ENCODE peak calls at places on chromosomes 3 and 15, in eight cellular contexts. One of them, this sample, is unnamed. For H3K36me3, the result is how much of the 10 kb centered on the place peaks cover.

GRCh38 chr3:142904639-142905441 is 16.0 kb upstream of the PCOLCE2 start:
- DNase-seq in sigmoid colon: no peak
- DNase-seq in upper lobe of left lung: peak
- DNase-seq in H1: peak
- DNase-seq in stomach: peak
- DNase-seq in tibial nerve: no peak
- DNase-seq in K562: no peak
- DNase-seq in transverse colon: peak
- DNase-seq in this sample: no peak

GRCh38 chr3:182671942-182672341 is 121.4 kb upstream of the ATP11B start:
- DNase-seq in sigmoid colon: no peak
- DNase-seq in upper lobe of left lung: no peak
- DNase-seq in H1: no peak
- DNase-seq in stomach: no peak
- DNase-seq in tibial nerve: no peak
- DNase-seq in K562: no peak
- DNase-seq in transverse colon: no peak
- DNase-seq in this sample: no peak

GRCh38 chr3:114645392-114645791 is 351.6 kb downstream of the TIGIT start:
- DNase-seq in sigmoid colon: no peak
- DNase-seq in upper lobe of left lung: no peak
- DNase-seq in H1: no peak
- DNase-seq in stomach: no peak
- DNase-seq in tibial nerve: no peak
- DNase-seq in K562: no peak
- DNase-seq in transverse colon: no peak
- DNase-seq in this sample: no peak

GRCh38 chr15:60704129-60704528 is 225.2 kb upstream of the ICE2 start:
- DNase-seq in sigmoid colon: no peak
- DNase-seq in upper lobe of left lung: no peak
- DNase-seq in H1: no peak
- DNase-seq in stomach: no peak
- DNase-seq in tibial nerve: no peak
- DNase-seq in K562: no peak
- DNase-seq in transverse colon: peak
- DNase-seq in this sample: no peak

GRCh38 chr15:62606376-62607164 is 436.0 kb upstream of the TPM1 start:
- DNase-seq in sigmoid colon: no peak
- DNase-seq in upper lobe of left lung: no peak
- DNase-seq in H1: no peak
- DNase-seq in stomach: no peak
- DNase-seq in tibial nerve: peak
- DNase-seq in K562: no peak
- DNase-seq in transverse colon: no peak
- DNase-seq in this sample: no peak

GRCh38 chr3:137769321-137770065 is 5.4 kb downstream of the SOX14 start:
- DNase-seq in sigmoid colon: no peak
- DNase-seq in upper lobe of left lung: no peak
- DNase-seq in H1: no peak
- DNase-seq in stomach: no peak
- DNase-seq in tibial nerve: no peak
- DNase-seq in K562: no peak
- DNase-seq in transverse colon: no peak
- DNase-seq in this sample: no peak

GRCh38 chr15:44727462-44728231 is 8.7 kb upstream of the TRIM69 start:
- DNase-seq in sigmoid colon: no peak
- DNase-seq in upper lobe of left lung: no peak
- DNase-seq in H1: no peak
- DNase-seq in stomach: no peak
- DNase-seq in tibial nerve: no peak
- DNase-seq in K562: no peak
- DNase-seq in transverse colon: no peak
- DNase-seq in this sample: no peak

GRCh38 chr15:50996641-50997040 is 88.2 kb downstream of the AP4E1 start:
- DNase-seq in sigmoid colon: no peak
- DNase-seq in upper lobe of left lung: no peak
- DNase-seq in H1: no peak
- DNase-seq in stomach: no peak
- DNase-seq in tibial nerve: no peak
- DNase-seq in K562: no peak
- DNase-seq in transverse colon: no peak
- DNase-seq in this sample: no peak

GRCh38 chr3:17070560-17070959 is 185.8 kb downstream of the PLCL2 start:
- DNase-seq in sigmoid colon: no peak
- DNase-seq in upper lobe of left lung: no peak
- DNase-seq in H1: no peak
- DNase-seq in stomach: no peak
- DNase-seq in tibial nerve: no peak
- DNase-seq in K562: no peak
- DNase-seq in transverse colon: peak
- DNase-seq in this sample: peak

GRCh38 chr3:123547881-123548534 is 36.8 kb downstream of the HACD2 start:
- DNase-seq in sigmoid colon: peak
- DNase-seq in upper lobe of left lung: no peak
- DNase-seq in H1: no peak
- DNase-seq in stomach: no peak
- DNase-seq in tibial nerve: no peak
- DNase-seq in K562: no peak
- DNase-seq in transverse colon: no peak
- DNase-seq in this sample: no peak

GRCh38 chr15:39828374-39828931 is 45.8 kb upstream of the FSIP1 start:
- DNase-seq in sigmoid colon: no peak
- DNase-seq in upper lobe of left lung: no peak
- DNase-seq in H1: no peak
- DNase-seq in stomach: no peak
- DNase-seq in tibial nerve: no peak
- DNase-seq in K562: no peak
- DNase-seq in transverse colon: peak
- DNase-seq in this sample: peak

GRCh38 chr3:153305189-153305588 is 143.2 kb downstream of the RAP2B start:
- DNase-seq in sigmoid colon: no peak
- DNase-seq in upper lobe of left lung: no peak
- DNase-seq in H1: no peak
- DNase-seq in stomach: no peak
- DNase-seq in tibial nerve: no peak
- DNase-seq in K562: no peak
- DNase-seq in transverse colon: no peak
- DNase-seq in this sample: peak

GRCh38 chr15:40245666-40246065 is 6.8 kb downstream of the PAK6 start:
- DNase-seq in sigmoid colon: peak
- DNase-seq in upper lobe of left lung: peak
- DNase-seq in H1: no peak
- DNase-seq in stomach: no peak
- DNase-seq in tibial nerve: no peak
- DNase-seq in K562: no peak
- DNase-seq in transverse colon: peak
- DNase-seq in this sample: no peak

GRCh38 chr3:125367403-125368230 is 7.5 kb downstream of the ZNF148 start:
- DNase-seq in sigmoid colon: no peak
- DNase-seq in upper lobe of left lung: no peak
- DNase-seq in H1: no peak
- DNase-seq in stomach: no peak
- DNase-seq in tibial nerve: no peak
- DNase-seq in K562: no peak
- DNase-seq in transverse colon: no peak
- DNase-seq in this sample: no peak

GRCh38 chr15:87739866-87740265 is 516.7 kb downstream of the NTRK3 start:
- DNase-seq in sigmoid colon: no peak
- DNase-seq in upper lobe of left lung: no peak
- DNase-seq in H1: no peak
- DNase-seq in stomach: no peak
- DNase-seq in tibial nerve: no peak
- DNase-seq in K562: no peak
- DNase-seq in transverse colon: no peak
- DNase-seq in this sample: no peak

DNA sequence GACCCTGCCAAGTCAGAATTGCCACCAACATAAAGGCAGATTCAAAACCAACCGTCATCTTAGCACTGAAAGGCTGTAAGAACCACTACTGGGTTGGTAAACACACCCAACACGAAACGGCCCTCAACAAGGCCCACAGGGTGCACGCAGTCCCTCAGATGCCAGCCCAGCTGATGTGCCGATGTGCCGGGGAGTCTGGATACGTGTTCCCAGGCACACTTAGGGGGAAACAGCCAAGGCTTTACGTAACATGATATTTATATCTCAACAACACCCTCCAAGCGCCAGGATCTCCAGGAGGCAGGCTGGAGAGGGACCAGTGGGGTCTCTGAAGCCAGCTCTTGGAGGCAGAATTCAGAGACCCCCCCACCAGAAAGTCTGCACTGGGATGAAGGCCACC is 14.2 kb downstream of the POC1A start:
- DNase-seq in sigmoid colon: no peak
- DNase-seq in upper lobe of left lung: no peak
- DNase-seq in H1: no peak
- DNase-seq in stomach: no peak
- DNase-seq in tibial nerve: no peak
- DNase-seq in K562: no peak
- DNase-seq in transverse colon: no peak
- DNase-seq in this sample: no peak
- H3K36me3 ChIP-seq in sigmoid colon: under half
- H3K36me3 ChIP-seq in upper lobe of left lung: under half
- H3K36me3 ChIP-seq in H1: under half
- H3K36me3 ChIP-seq in stomach: under half
- H3K36me3 ChIP-seq in tibial nerve: under half
- H3K36me3 ChIP-seq in K562: half or more
- H3K36me3 ChIP-seq in transverse colon: under half
- H3K36me3 ChIP-seq in this sample: under half

DNA sequence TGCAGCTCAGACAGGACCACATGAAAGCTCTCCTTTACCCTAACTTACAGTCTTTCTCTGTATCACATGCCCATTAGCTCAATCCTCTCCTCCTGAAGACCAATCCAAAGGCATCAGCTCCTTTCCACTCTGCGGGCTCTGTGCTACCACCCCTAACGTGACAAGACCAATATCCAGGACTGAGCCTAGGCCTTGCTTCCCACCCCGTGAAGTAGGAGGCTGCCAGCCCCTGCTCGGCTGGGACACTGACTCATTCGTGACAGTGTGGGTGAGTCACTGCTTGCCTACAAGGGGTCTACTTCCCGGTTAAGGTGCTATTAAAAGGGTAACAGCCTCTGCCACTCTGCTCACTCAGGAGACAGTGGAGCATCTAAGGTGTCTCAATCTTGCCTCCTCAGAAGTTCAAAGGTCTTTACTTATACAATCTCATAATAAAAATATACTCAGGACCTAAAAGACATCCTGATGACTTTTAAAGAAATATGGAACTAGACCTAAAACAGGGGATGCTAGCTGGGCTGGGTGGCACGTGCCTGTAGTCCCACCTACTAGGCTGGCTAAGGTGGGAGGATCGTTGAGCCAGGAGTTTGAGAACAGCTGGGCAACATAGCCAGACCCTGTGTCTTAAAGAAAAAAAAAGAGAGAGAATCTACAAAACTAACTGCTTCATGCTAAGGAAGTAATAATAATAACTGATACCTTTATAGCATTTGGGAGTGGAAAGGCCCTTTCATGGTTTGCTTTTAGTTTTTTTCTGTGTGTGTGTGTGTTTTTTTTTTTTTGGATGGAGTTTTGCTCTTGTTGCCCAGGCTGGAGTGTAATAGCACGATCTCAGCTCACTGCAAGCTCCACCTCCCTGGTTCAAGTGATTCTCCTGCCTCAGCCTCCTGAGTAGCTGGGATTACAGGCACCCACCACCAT is 55.0 kb downstream of the TMEM44 start:
- DNase-seq in sigmoid colon: no peak
- DNase-seq in upper lobe of left lung: peak
- DNase-seq in H1: no peak
- DNase-seq in stomach: no peak
- DNase-seq in tibial nerve: no peak
- DNase-seq in K562: peak
- DNase-seq in transverse colon: peak
- DNase-seq in this sample: no peak
- H3K27ac ChIP-seq in sigmoid colon: no peak
- H3K27ac ChIP-seq in upper lobe of left lung: no peak
- H3K27ac ChIP-seq in H1: no peak
- H3K27ac ChIP-seq in stomach: peak
- H3K27ac ChIP-seq in tibial nerve: no peak
- H3K27ac ChIP-seq in K562: peak
- H3K27ac ChIP-seq in transverse colon: no peak
- H3K27ac ChIP-seq in this sample: no peak

DNA sequence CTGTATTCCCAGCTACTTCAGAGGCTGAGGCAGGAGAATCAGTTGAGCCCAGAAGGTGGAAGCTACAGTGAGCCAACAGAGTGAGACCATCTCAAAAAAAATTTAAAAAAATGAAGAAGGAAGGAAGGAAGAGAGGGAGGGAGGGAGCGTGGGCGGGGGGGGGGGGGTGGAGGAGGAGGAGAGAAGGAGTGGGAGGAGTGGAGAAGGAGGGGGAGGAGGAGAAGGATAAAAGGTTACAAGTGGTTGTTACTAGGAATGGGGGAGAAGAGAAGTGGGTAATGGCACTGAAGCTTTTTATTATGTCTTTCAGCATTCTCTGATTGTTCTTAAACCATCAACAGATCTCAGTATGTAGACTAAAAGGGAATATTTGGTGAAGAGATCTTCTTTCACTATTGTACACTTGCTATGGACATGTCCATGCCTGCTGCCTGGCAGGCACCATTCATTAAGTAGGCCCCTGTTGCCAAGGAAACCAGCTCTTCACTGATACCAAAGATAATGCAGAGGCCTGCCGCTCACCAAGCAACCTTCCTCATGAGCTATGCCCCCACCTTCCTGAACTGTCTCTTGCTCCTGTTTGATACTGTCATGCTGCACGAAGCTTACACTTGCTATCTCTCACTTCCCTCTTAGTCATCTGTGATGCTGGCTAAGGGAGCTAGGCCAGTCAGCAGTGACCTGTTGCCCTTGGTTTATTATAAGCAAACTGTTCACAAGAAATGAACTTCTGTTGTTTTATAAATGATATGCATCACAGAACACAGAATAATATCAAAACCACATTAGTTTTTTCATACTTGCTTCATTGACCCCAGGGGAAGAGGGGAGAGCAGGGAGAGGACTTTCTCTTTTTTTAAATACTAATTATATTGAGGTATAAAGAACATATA is 23.1 kb downstream of the EPM2AIP1 start:
- DNase-seq in sigmoid colon: no peak
- DNase-seq in upper lobe of left lung: peak
- DNase-seq in H1: no peak
- DNase-seq in stomach: no peak
- DNase-seq in tibial nerve: no peak
- DNase-seq in K562: peak
- DNase-seq in transverse colon: no peak
- DNase-seq in this sample: no peak
- TF ChIP-seq EP300 in sigmoid colon: no peak
- TF ChIP-seq EP300 in upper lobe of left lung: no peak
- TF ChIP-seq EP300 in H1: no peak
- TF ChIP-seq EP300 in stomach: no peak
- TF ChIP-seq EP300 in tibial nerve: no peak
- TF ChIP-seq EP300 in K562: peak
- TF ChIP-seq EP300 in transverse colon: no peak
- TF ChIP-seq EP300 in this sample: no peak

DNA sequence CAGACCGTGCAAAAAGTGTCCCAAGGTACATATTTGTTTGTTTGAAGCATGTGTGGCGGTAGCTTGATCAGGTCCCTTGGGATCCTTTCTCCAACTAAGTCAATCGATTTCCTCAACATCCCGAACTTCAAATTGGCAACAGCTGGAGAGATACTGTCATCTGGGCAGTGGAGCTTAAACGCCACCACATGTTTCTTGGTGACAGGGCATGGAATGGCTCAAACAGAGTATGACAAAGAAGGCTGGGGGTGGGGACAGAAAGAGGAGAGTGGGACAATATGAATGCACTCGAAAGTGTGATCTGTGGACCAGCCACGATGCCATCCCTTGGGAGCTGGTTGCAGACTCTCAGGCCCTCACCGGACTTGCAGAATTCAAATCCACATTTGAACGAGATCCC is 85.0 kb upstream of the PSMD6 start:
- DNase-seq in sigmoid colon: no peak
- DNase-seq in upper lobe of left lung: no peak
- DNase-seq in H1: no peak
- DNase-seq in stomach: no peak
- DNase-seq in tibial nerve: no peak
- DNase-seq in K562: no peak
- DNase-seq in transverse colon: no peak
- DNase-seq in this sample: no peak
- H3K36me3 ChIP-seq in sigmoid colon: under half
- H3K36me3 ChIP-seq in upper lobe of left lung: under half
- H3K36me3 ChIP-seq in H1: under half
- H3K36me3 ChIP-seq in stomach: under half
- H3K36me3 ChIP-seq in tibial nerve: under half
- H3K36me3 ChIP-seq in K562: under half
- H3K36me3 ChIP-seq in transverse colon: under half
- H3K36me3 ChIP-seq in this sample: under half

This sample was measured in ovary.